ENCODE peak calls at places on chromosomes 11 and 22, in ten cellular contexts. O is substantia nigra; A is HL-60; T is fibroblast of gingiva; X is stimulated activated CD4-positive, alpha-beta T cell treated with anti-CD3 and anti-CD28 coated beads, Interleukin-1b, Interleukin-23, amount 100 ng/mL, for 24 hours; Z is NCI-H1436; Q is fibroblast of lung; L is neural crest cell; M is activated CD8-positive, alpha-beta memory T cell treated with anti-CD3 and anti-CD28 coated beads, Interleukin-2, amount 50 U/mL, for 4 hours; S is retina. N is an unnamed sample.
A peak's percentile ranks its signal among the peaks of the same experiment; 100 is the strongest.

GRCh38 chr11:13009921-13010736 is 1.0 kb downstream of the RASSF10 start:
- DNase-seq in O (peak; percentile 6), A (no peak), T (no peak), X (no peak), Z (peak; percentile 44), Q (peak; percentile 50), L (peak; percentile 37), M (no peak), S (peak; percentile 86), N (no peak)

GRCh38 chr11:93100211-93100610 is 97.6 kb downstream of the SLC36A4 start:
- DNase-seq in O (no peak), A (no peak), T (no peak), X (no peak), Z (no peak), Q (peak; percentile 67), L (no peak), M (no peak), S (no peak), N (no peak)

GRCh38 chr11:116232364-116232801 is 540.4 kb downstream of the BUD13 start:
- DNase-seq in O (no peak), A (no peak), T (no peak), X (no peak), Z (peak; percentile 49), Q (peak; percentile 53), L (no peak), M (no peak), S (no peak), N (no peak)

GRCh38 chr22:38228873-38229740 is 27.3 kb downstream of the MAFF start:
- DNase-seq in O (no peak), A (no peak), T (peak; percentile 45), X (no peak), Z (no peak), Q (peak; percentile 73), L (no peak), M (no peak), S (no peak), N (peak; percentile 98)

GRCh38 chr11:26243426-26243825 is 88.5 kb upstream of the ANO3 start:
- DNase-seq in O (no peak), A (no peak), T (no peak), X (no peak), Z (no peak), Q (peak; percentile 13), L (no peak), M (no peak), S (no peak), N (no peak)

GRCh38 chr11:29629281-29629680 is 387.5 kb downstream of the KCNA4 start:
- DNase-seq in O (no peak), A (no peak), T (no peak), X (no peak), Z (no peak), Q (peak; percentile 80), L (no peak), M (no peak), S (no peak), N (no peak)

GRCh38 chr11:63719987-63720386 is 38.7 kb downstream of the RTN3 start:
- DNase-seq in O (no peak), A (no peak), T (no peak), X (no peak), Z (no peak), Q (peak; percentile 66), L (no peak), M (no peak), S (no peak), N (no peak)

GRCh38 chr11:111633756-111634362 is 31.6 kb downstream of the SIK2 start:
- DNase-seq in O (no peak), A (no peak), T (no peak), X (no peak), Z (no peak), Q (peak; percentile 65), L (no peak), M (no peak), S (peak; percentile 4), N (no peak)

GRCh38 chr11:11408436-11409221 is 55.6 kb upstream of the CSNK2A3 start:
- DNase-seq in O (peak; percentile 11), A (no peak), T (peak; percentile 73), X (no peak), Z (no peak), Q (peak; percentile 34), L (no peak), M (no peak), S (no peak), N (no peak)

GRCh38 chr11:567629-568258 is 7.0 kb downstream of the RASSF7 start:
- DNase-seq in O (no peak), A (no peak), T (no peak), X (no peak), Z (no peak), Q (no peak), L (no peak), M (peak; percentile 20), S (peak; percentile 55), N (no peak)

GRCh38 chr11:126624491-126624890 is 269.0 kb downstream of the ST3GAL4 start:
- DNase-seq in O (no peak), A (no peak), T (no peak), X (no peak), Z (no peak), Q (peak; percentile 75), L (no peak), M (no peak), S (no peak), N (no peak)

GRCh38 chr22:17910561-17911311 is 113.6 kb downstream of the MICAL3 start:
- DNase-seq in O (peak; percentile 84), A (no peak), T (peak; percentile 88), X (no peak), Z (no peak), Q (peak; percentile 90), L (peak; percentile 29), M (no peak), S (peak; percentile 67), N (peak; percentile 70)

GRCh38 chr11:34222030-34222429 is 116.6 kb downstream of the NAT10 start:
- DNase-seq in O (no peak), A (no peak), T (no peak), X (no peak), Z (no peak), Q (no peak), L (no peak), M (no peak), S (no peak), N (no peak)

GRCh38 chr11:115501895-115502589 is 2.2 kb downstream of the CADM1 start:
- DNase-seq in O (no peak), A (no peak), T (no peak), X (no peak), Z (no peak), Q (peak; percentile 53), L (no peak), M (no peak), S (peak; percentile 77), N (no peak)

GRCh38 chr11:2209370-2209801 is 37.8 kb upstream of the TH start:
- DNase-seq in O (no peak), A (no peak), T (no peak), X (no peak), Z (no peak), Q (no peak), L (peak; percentile 1), M (no peak), S (no peak), N (no peak)

GRCh38 chr11:19727246-19727645 is 14.6 kb downstream of the NAV2 start:
- DNase-seq in O (no peak), A (no peak), T (peak; percentile 41), X (no peak), Z (no peak), Q (peak; percentile 59), L (no peak), M (no peak), S (no peak), N (no peak)

GRCh38 chr11:96942855-96943254 is 553.0 kb downstream of the JRKL start:
- DNase-seq in O (no peak), A (no peak), T (no peak), X (no peak), Z (no peak), Q (no peak), L (no peak), M (no peak), S (no peak), N (no peak)

GRCh38 chr22:37501610-37502341 is 15.6 kb upstream of the MFNG start:
- DNase-seq in O (no peak), A (no peak), T (peak; percentile 38), X (no peak), Z (no peak), Q (peak; percentile 90), L (no peak), M (no peak), S (no peak), N (no peak)

GRCh38 chr22:17085277-17086091 is 684 bp downstream of the IL17RA start:
- DNase-seq in O (no peak), A (no peak), T (no peak), X (no peak), Z (no peak), Q (peak; percentile 3), L (no peak), M (peak; percentile 54), S (no peak), N (peak; percentile 34)

GRCh38 chr11:115391598-115391997 is 112.6 kb downstream of the CADM1 start:
- DNase-seq in O (no peak), A (no peak), T (no peak), X (no peak), Z (peak; percentile 35), Q (peak; percentile 63), L (no peak), M (no peak), S (peak; percentile 33), N (no peak)

GRCh38 chr11:76236092-76237026 is 30.1 kb upstream of the WNT11 start:
- DNase-seq in O (peak; percentile 72), A (peak; percentile 65), T (peak; percentile 32), X (peak; percentile 24), Z (no peak), Q (peak; percentile 57), L (no peak), M (peak; percentile 40), S (no peak), N (no peak)

GRCh38 chr11:111735262-111736116 is 30.7 kb downstream of the PPP2R1B start:
- DNase-seq in O (peak; percentile 82), A (no peak), T (peak; percentile 99), X (no peak), Z (peak; percentile 64), Q (peak; percentile 98), L (no peak), M (no peak), S (peak; percentile 88), N (peak; percentile 82)

N was measured in SJSA1.